ENCODE peak calls at places on chromosomes 7 and 10, in eight cellular contexts. L is progenitor cell of endocrine pancreas; Q is activated effector memory CD4-positive, alpha-beta T cell treated with Interleukin-2 at 50 U/mL for 16 hours; I is ELF-1; P is T-helper 2 cell; N is lung microvascular endothelial cell; O is DMS 273 treated with DMSO at 0.1 percent for 48 hours; V is germinal center. Z is an unnamed sample.
A peak's percentile ranks its signal among the peaks of the same experiment; 100 is the strongest.

GRCh38 chr7:134777908-134778580 is 1.4 kb upstream of the CALD1 start:
- DNase-seq in L (no peak), I (peak; percentile 22), N (no peak), O (no peak), Q (no peak), P (no peak), V (no peak), Z (no peak)

GRCh38 chr10:78337016-78337415 is 303.4 kb downstream of the RPS24 start:
- DNase-seq in L (no peak), N (no peak), Q (no peak), I (no peak), O (no peak), V (no peak), P (no peak), Z (no peak)

GRCh38 chr10:69750726-69751125 is 51.0 kb upstream of the COL13A1 start:
- DNase-seq in Q (no peak), I (no peak), N (no peak), V (no peak), L (no peak), P (no peak), O (no peak), Z (no peak)

GRCh38 chr7:127392182-127392565 is 334 bp downstream of the ZNF800 start:
- DNase-seq in Q (peak; percentile 59), O (no peak), V (peak; percentile 47), N (peak; percentile 76), P (peak; percentile 60), I (no peak), L (peak; percentile 53), Z (peak; percentile 58)

GRCh38 chr7:1021366-1021765 is 23.0 kb upstream of the GPR146 start:
- DNase-seq in P (no peak), N (no peak), V (no peak), I (no peak), L (no peak), O (no peak), Q (no peak), Z (no peak)

GRCh38 chr10:103845983-103846382 is 9.4 kb downstream of the SH3PXD2A start:
- DNase-seq in P (no peak), N (peak; percentile 62), L (no peak), V (peak; percentile 21), I (no peak), Q (peak; percentile 35), O (no peak), Z (no peak)

GRCh38 chr10:124077216-124077615 is 16.2 kb downstream of the CHST15 start:
- DNase-seq in I (peak; percentile 54), P (no peak), O (no peak), V (no peak), Q (no peak), N (no peak), L (no peak), Z (no peak)

GRCh38 chr10:132536241-132536963 is 1.2 kb upstream of the INPP5A start:
- DNase-seq in I (peak; percentile 49), P (no peak), V (no peak), L (peak; percentile 48), Q (no peak), O (no peak), N (no peak), Z (no peak)

GRCh38 chr7:51640851-51641250 is 324.2 kb upstream of the COBL start:
- DNase-seq in I (no peak), Q (no peak), V (no peak), O (no peak), N (no peak), L (no peak), P (no peak), Z (no peak)

GRCh38 chr7:75655536-75655935 is 83.2 kb downstream of the HIP1 start:
- DNase-seq in N (no peak), I (no peak), Q (no peak), V (no peak), P (no peak), O (no peak), L (no peak), Z (no peak)

GRCh38 chr10:95513941-95514392 is 47.2 kb downstream of the SORBS1 start:
- DNase-seq in N (peak; percentile 79), O (no peak), V (no peak), Q (no peak), L (no peak), P (no peak), I (no peak), Z (no peak)

GRCh38 chr7:106260136-106260561 is 24.6 kb downstream of the NAMPT start:
- DNase-seq in I (peak; percentile 46), N (no peak), L (no peak), Q (no peak), P (no peak), V (no peak), O (no peak), Z (no peak)

GRCh38 chr7:46486264-46487206 is 565.5 kb upstream of the IGFBP3 start:
- DNase-seq in L (no peak), O (no peak), Q (no peak), N (peak; percentile 29), P (no peak), I (no peak), V (no peak), Z (no peak)

GRCh38 chr7:28239823-28240204 is 59.2 kb upstream of the JAZF1 start:
- DNase-seq in L (no peak), O (no peak), V (no peak), P (no peak), I (no peak), Q (no peak), N (no peak), Z (no peak)

GRCh38 chr7:105402221-105403095 is 13.7 kb upstream of the SRPK2 start:
- DNase-seq in Q (no peak), V (no peak), P (no peak), N (peak; percentile 10), I (no peak), L (no peak), O (no peak), Z (no peak)

GRCh38 chr10:91162050-91162494 is 58.4 kb upstream of the PCGF5 start:
- DNase-seq in N (no peak), Q (no peak), L (no peak), P (no peak), V (no peak), I (peak; percentile 11), O (no peak), Z (no peak)

Z was measured in T-helper 17 cell.